ENCODE peak calls at places on chromosomes 13 and 19, in eight cellular contexts. E, T, V, H, N, S, L and Z are unnamed samples. For H3K36me3, the result is how much of the 10 kb centered on the place peaks cover.

GRCh38 chr13:50691682-50692263 is 151.7 kb downstream of the DLEU7 start:
- DNase-seq in N (no peak), T (no peak), H (no peak), V (no peak), E (no peak), L (peak), S (no peak), Z (no peak)

GRCh38 chr19:48629599-48630288 is 7.4 kb downstream of the DBP start:
- DNase-seq in T (peak), V (no peak), N (no peak), E (no peak), S (no peak), L (no peak), H (peak), Z (no peak)

GRCh38 chr13:21884965-21885567 is 214.2 kb downstream of the FGF9 start:
- DNase-seq in V (no peak), N (no peak), L (no peak), T (no peak), E (no peak), H (no peak), S (no peak), Z (no peak)

GRCh38 chr13:34161829-34162544 is 344.0 kb downstream of the RFC3 start:
- DNase-seq in L (peak), V (no peak), E (peak), S (no peak), H (no peak), N (no peak), T (no peak), Z (no peak)

GRCh38 chr19:48815870-48816501 is 5.2 kb upstream of the BCAT2 start:
- DNase-seq in T (peak), H (no peak), S (peak), E (no peak), N (no peak), L (no peak), V (no peak), Z (peak)

GRCh38 chr13:24313449-24313848 is 4.1 kb downstream of the C1QTNF9 start:
- DNase-seq in E (no peak), S (no peak), V (no peak), L (peak), N (no peak), T (no peak), H (no peak), Z (no peak)

GRCh38 chr19:49058592-49058991 is 1.0 kb upstream of the CGB7 start:
- DNase-seq in S (no peak), N (no peak), E (no peak), L (no peak), V (no peak), T (no peak), H (no peak), Z (no peak)

GRCh38 chr13:103716689-103717088 is 650.5 kb upstream of the SLC10A2 start:
- DNase-seq in S (no peak), N (no peak), V (no peak), T (no peak), E (no peak), H (no peak), L (no peak), Z (no peak)

GRCh38 chr19:29515233-29515619 is 10.6 kb upstream of the VSTM2B start:
- DNase-seq in V (no peak), T (no peak), S (no peak), N (no peak), E (no peak), L (no peak), H (peak), Z (no peak)

GRCh38 chr13:44434441-44435141 is 61.0 kb downstream of the SERP2 start:
- DNase-seq in N (no peak), H (no peak), L (no peak), V (no peak), S (no peak), T (no peak), E (no peak), Z (no peak)

GRCh38 chr19:11964858-11965645 is at the start of gene ZNF763:
- DNase-seq in H (peak), S (peak), L (peak), T (peak), V (peak), E (peak), N (peak), Z (peak)

GRCh38 chr13:109858319-109858718 is 71.9 kb upstream of the IRS2 start:
- DNase-seq in H (no peak), E (no peak), N (no peak), T (no peak), S (no peak), L (peak), V (no peak), Z (no peak)

GRCh38 chr13:84139561-84140158 is 257.4 kb upstream of the SLITRK1 start:
- DNase-seq in E (no peak), L (no peak), N (no peak), T (no peak), S (no peak), V (no peak), H (no peak), Z (no peak)

GRCh38 chr13:45258339-45258685 is 57.5 kb upstream of the KCTD4 start:
- DNase-seq in E (no peak), L (no peak), T (peak), S (no peak), H (no peak), V (no peak), N (no peak), Z (no peak)

GRCh38 chr19:48446579-48446978 is 796 bp downstream of the GRWD1 start:
- DNase-seq in L (no peak), E (no peak), V (no peak), S (no peak), T (no peak), N (no peak), H (no peak), Z (no peak)

GRCh38 chr13:74288361-74288911 is 154.2 kb upstream of the KLF12 start:
- DNase-seq in H (peak), S (peak), E (no peak), T (no peak), L (no peak), N (no peak), V (peak), Z (peak)

GRCh38 chr19:38729653-38730469 is 14.4 kb downstream of the CAPN12 start:
- DNase-seq in L (peak), S (peak), V (peak), H (peak), E (no peak), N (no peak), T (peak), Z (peak)

GRCh38 chr19:38727306-38727867 is 16.9 kb downstream of the CAPN12 start:
- DNase-seq in H (no peak), V (no peak), N (no peak), L (no peak), T (no peak), S (no peak), E (no peak), Z (no peak)

GRCh38 chr19:38727868-38728660 is 16.2 kb downstream of the CAPN12 start:
- DNase-seq in V (no peak), H (peak), L (no peak), T (peak), N (no peak), E (no peak), S (no peak), Z (no peak)

GRCh38 chr19:38730470-38730730 is 13.9 kb downstream of the CAPN12 start:
- DNase-seq in H (no peak), V (no peak), S (no peak), T (no peak), L (no peak), E (no peak), N (no peak), Z (no peak)

GRCh38 chr19:38728752-38729541 is 15.3 kb downstream of the CAPN12 start:
- DNase-seq in T (no peak), E (no peak), S (no peak), L (no peak), V (no peak), N (no peak), H (peak), Z (no peak)
- H3K36me3 ChIP-seq in T (half or more), E (half or more), S (under half), L (under half), V (under half), N (half or more), H (half or more), Z (under half)

GRCh38 chr19:40236366-40236765 is 9.9 kb upstream of the CCNP start:
- DNase-seq in E (no peak), L (no peak), V (no peak), H (no peak), N (no peak), T (no peak), S (no peak), Z (no peak)

GRCh38 chr19:40236026-40236355 is 9.5 kb upstream of the CCNP start:
- DNase-seq in H (no peak), N (no peak), S (no peak), L (no peak), V (no peak), T (no peak), E (no peak), Z (no peak)

GRCh38 chr19:40239415-40240226 is 13.1 kb upstream of the CCNP start:
- DNase-seq in E (no peak), N (no peak), H (no peak), L (no peak), S (no peak), T (no peak), V (no peak), Z (no peak)

GRCh38 chr19:40238775-40239174 is 12.3 kb upstream of the CCNP start:
- DNase-seq in H (no peak), N (no peak), V (no peak), T (no peak), S (no peak), E (no peak), L (no peak), Z (no peak)

DNA sequence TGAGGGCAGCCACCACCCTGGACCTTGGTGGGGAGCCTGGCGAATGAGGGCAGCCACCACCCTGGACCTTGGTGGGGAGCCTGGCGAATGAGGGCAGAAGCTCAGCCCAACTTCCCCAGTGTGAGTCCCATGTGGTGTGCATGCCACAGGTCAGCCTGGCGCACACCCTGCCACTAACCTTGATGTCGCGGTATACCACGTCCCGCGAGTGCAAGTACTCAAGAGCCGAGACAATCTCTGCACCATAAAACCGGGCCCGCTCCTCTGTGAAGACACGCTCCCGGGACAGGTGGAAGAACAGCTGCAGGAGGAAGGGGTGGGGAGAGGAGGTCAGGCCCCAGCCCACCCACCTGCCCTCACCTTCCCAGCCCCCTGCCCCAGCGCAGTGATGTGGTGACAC is 11.3 kb upstream of the CCNP start:
- DNase-seq in H (no peak), N (no peak), L (no peak), E (no peak), S (no peak), V (no peak), T (no peak), Z (no peak)
- H3K36me3 ChIP-seq in H (half or more), N (half or more), L (under half), E (half or more), S (half or more), V (under half), T (half or more), Z (under half)

DNA sequence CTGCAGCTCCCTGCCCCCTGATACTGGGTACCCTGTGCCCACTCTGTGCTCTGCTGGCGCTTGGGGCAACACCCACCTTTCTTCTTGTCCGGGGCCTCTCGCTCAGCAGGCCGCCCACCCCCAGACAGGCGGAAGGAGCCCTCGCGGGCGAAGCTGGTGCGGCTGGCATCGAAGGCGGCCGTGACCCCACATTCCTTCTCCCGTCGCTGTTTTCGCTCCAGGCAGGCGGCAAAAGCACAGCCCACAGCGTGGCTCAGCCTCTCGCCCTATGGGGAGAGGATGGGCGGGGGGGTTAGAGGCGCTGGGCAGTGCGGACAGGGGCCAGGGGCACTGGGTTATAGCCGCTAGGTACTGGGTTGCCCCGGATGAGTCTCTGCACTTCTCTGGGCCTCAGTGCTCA is 13.3 kb downstream of the NUMBL start:
- DNase-seq in V (no peak), T (no peak), E (no peak), H (no peak), L (no peak), N (no peak), S (no peak), Z (no peak)
- H3K36me3 ChIP-seq in V (under half), T (half or more), E (half or more), H (half or more), L (under half), N (half or more), S (under half), Z (under half)

GRCh38 chr19:18859676-18860301 is 28.0 kb downstream of the UPF1 start:
- DNase-seq in S (no peak), N (no peak), V (no peak), T (no peak), L (no peak), E (no peak), H (no peak), Z (no peak)

GRCh38 chr19:18858906-18859646 is 27.3 kb downstream of the UPF1 start:
- DNase-seq in L (no peak), T (no peak), N (no peak), E (no peak), S (no peak), V (no peak), H (no peak), Z (no peak)

GRCh38 chr19:18861235-18861634 is 29.5 kb downstream of the UPF1 start:
- DNase-seq in V (no peak), S (no peak), N (no peak), H (no peak), L (no peak), T (no peak), E (no peak), Z (no peak)

GRCh38 chr19:18860725-18861124 is 29.0 kb downstream of the UPF1 start:
- DNase-seq in T (no peak), V (no peak), L (no peak), N (no peak), S (no peak), E (no peak), H (no peak), Z (no peak)

GRCh38 chr19:18860302-18860700 is 28.5 kb downstream of the UPF1 start:
- DNase-seq in N (no peak), T (no peak), S (no peak), V (no peak), L (no peak), E (no peak), H (no peak), Z (no peak)
- H3K36me3 ChIP-seq in N (half or more), T (half or more), S (half or more), V (half or more), L (half or more), E (half or more), H (half or more), Z (under half)

GRCh38 chr19:14408641-14409120 is 10.5 kb downstream of the DDX39A start:
- DNase-seq in L (no peak), S (peak), T (peak), N (no peak), H (no peak), E (no peak), V (no peak), Z (no peak)

GRCh38 chr19:14407889-14408640 is 11.1 kb downstream of the DDX39A start:
- DNase-seq in L (no peak), E (no peak), S (peak), N (no peak), H (no peak), T (peak), V (no peak), Z (no peak)

GRCh38 chr19:14410775-14411134 is 8.4 kb downstream of the DDX39A start:
- DNase-seq in E (no peak), V (no peak), L (no peak), N (no peak), H (no peak), S (no peak), T (no peak), Z (no peak)

GRCh38 chr19:14410054-14410774 is 8.9 kb downstream of the DDX39A start:
- DNase-seq in S (peak), L (no peak), N (no peak), T (no peak), E (no peak), V (peak), H (no peak), Z (no peak)

GRCh38 chr19:14409157-14410053 is 9.7 kb downstream of the DDX39A start:
- DNase-seq in S (peak), T (no peak), E (no peak), V (no peak), H (no peak), N (no peak), L (no peak), Z (no peak)
- H3K36me3 ChIP-seq in S (half or more), T (half or more), E (half or more), V (half or more), H (half or more), N (half or more), L (half or more), Z (half or more)

DNA sequence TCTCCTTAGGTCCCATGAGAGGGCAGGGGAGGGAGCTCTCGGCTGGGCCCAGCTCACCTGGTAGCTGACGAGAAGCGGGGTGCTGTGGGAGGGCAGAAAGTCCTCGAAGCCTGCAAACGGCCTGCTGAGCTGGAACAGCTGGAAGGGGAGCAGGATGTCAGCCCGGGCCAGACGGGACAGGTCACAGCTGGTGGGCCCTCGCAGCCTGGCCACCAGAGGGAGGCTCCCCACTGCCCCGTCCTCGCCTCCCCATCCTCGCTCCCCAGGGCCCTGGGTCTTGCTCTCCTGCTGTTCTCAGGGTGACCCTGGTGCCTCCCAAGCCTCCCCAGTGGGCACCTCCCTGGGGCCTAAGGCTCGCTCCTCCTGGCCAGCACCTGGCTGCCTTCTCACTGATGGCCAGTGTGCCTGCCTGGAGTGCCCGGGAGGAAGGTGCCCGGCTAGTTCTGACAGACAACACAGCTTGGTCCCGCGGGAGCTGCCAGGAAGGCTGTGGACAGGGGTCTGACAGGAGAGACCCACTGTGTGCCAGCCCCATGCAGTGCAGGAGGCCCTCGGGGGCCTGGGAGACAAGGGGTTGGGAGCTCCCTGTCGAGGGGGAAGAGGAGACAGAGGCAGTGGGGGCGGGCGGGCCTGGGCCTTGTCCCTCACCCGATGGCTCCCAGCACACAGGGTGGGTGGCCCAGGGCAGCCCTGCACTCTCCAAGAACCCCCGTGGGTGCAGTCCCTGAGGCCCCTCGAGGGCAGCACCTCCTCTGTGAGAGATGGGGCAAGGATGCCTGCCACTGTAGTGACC is 20.3 kb downstream of the GPX4 start:
- DNase-seq in V (no peak), E (no peak), N (no peak), S (no peak), T (no peak), L (no peak), H (no peak), Z (no peak)
- H3K36me3 ChIP-seq in V (under half), E (half or more), N (half or more), S (half or more), T (half or more), L (under half), H (half or more), Z (half or more)